ENCODE peak calls at places on chromosomes 5 and 9, in ten cellular contexts. J is AG04450; F is CD4-positive, alpha-beta memory T cell; M is CD8-positive, alpha-beta memory T cell; E is pancreas; R is heart left ventricle; X is right atrium auricular region; I is lung; H is sigmoid colon; B is caudate nucleus. S is an unnamed sample.

GRCh38 chr5:120463026-120463770 is 902 bp upstream of the PRR16 start:
- DNase-seq in J (no peak), F (no peak), M (no peak), E (no peak), R (no peak), X (no peak), I (no peak), H (no peak), B (no peak), S (no peak)

GRCh38 chr5:139181835-139182452 is 16.2 kb downstream of the SIL1 start:
- DNase-seq in J (no peak), F (no peak), M (no peak), E (no peak), R (no peak), X (no peak), I (no peak), H (peak), B (no peak), S (no peak)

GRCh38 chr5:19891658-19892057 is 96.3 kb downstream of the CDH18 start:
- DNase-seq in J (peak), F (no peak), M (no peak), E (no peak), R (no peak), X (no peak), I (no peak), H (no peak), B (no peak), S (no peak)

GRCh38 chr9:38687389-38687842 is 32.5 kb downstream of the FAM240B start:
- DNase-seq in J (no peak), F (peak), M (peak), E (peak), R (peak), X (peak), I (peak), H (peak), B (peak), S (no peak)

GRCh38 chr5:59342181-59342580 is 551.3 kb downstream of the PDE4D start:
- DNase-seq in J (no peak), F (peak), M (no peak), E (no peak), R (no peak), X (no peak), I (no peak), H (no peak), B (no peak), S (no peak)

GRCh38 chr5:8840237-8840636 is 705.6 kb downstream of the SEMA5A start:
- DNase-seq in J (no peak), F (no peak), M (no peak), E (no peak), R (no peak), X (no peak), I (no peak), H (no peak), B (no peak), S (no peak)

GRCh38 chr5:59371525-59372138 is 521.9 kb downstream of the PDE4D start:
- DNase-seq in J (no peak), F (no peak), M (no peak), E (no peak), R (no peak), X (no peak), I (no peak), H (no peak), B (no peak), S (no peak)

GRCh38 chr9:133897675-133898074 is 94.4 kb downstream of the VAV2 start:
- DNase-seq in J (no peak), F (no peak), M (no peak), E (no peak), R (no peak), X (no peak), I (no peak), H (no peak), B (no peak), S (no peak)

GRCh38 chr5:27911216-27911615 is 872.8 kb upstream of the CDH9 start:
- DNase-seq in J (no peak), F (no peak), M (no peak), E (no peak), R (no peak), X (no peak), I (no peak), H (no peak), B (no peak), S (no peak)

GRCh38 chr5:5409151-5409810 is 13.2 kb upstream of the ICE1 start:
- DNase-seq in J (no peak), F (no peak), M (no peak), E (no peak), R (no peak), X (no peak), I (no peak), H (no peak), B (no peak), S (no peak)

GRCh38 chr5:175902013-175902412 is 30.6 kb downstream of the CPLX2 start:
- DNase-seq in J (no peak), F (no peak), M (no peak), E (no peak), R (no peak), X (no peak), I (no peak), H (no peak), B (no peak), S (no peak)

DNA sequence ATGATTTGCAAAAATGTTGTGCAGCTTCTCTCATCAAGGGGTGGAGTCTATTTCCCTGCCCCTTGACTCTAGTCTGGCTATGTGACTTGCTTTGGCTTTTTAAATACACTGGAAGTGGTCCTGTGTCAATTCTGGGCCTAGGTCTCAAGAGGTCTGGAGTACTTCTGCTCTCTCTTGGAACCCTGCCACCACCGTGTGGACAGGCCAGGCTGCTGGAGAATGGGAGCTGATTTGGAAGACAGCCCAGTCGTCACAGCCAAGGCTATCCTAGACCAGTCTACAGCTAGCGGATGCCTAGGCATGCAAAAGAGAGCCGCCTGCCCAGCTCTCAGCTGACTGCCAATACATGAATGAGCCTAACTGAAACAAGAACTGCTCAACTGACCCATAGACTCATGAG is 56.7 kb upstream of the CLINT1 start:
- DNase-seq in J (no peak), F (no peak), M (no peak), E (peak), R (peak), X (peak), I (peak), H (peak), B (peak), S (peak)
- H3K27ac ChIP-seq in J (no peak), F (no peak), M (no peak), E (no peak), R (no peak), X (peak), I (no peak), H (peak), B (no peak), S (no peak)

DNA sequence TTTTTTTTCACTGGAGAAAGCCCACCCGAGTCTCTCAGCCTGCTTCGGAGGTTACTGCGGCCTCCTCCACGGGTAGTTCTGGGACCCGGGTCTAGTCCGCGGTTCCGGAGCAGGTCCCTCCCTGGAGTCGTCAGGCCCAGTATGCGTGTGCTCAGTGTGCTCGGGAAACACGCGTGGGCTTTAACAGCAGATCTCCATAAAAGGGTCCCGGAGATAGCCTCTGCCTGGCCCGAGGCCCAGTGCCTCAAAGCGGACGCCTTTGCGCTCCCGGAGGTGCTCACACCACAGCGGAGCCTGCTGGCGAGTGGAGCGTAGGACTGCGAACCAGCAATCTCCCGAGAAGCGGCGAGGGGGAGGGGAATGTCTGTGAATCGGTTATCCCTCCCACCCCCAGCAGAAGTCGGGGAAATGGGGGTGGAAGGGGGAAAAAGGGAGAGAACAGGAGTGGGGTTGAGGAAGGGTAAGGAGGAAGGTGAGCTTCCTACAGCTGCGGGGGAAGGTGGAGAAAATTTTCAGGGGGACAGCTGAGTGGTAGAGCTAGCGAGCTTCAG is 28.7 kb downstream of the CDKN2A start:
- DNase-seq in J (peak), F (peak), M (peak), E (peak), R (peak), X (no peak), I (peak), H (peak), B (no peak), S (no peak)
- H3K27ac ChIP-seq in J (no peak), F (no peak), M (no peak), E (no peak), R (no peak), X (no peak), I (no peak), H (no peak), B (no peak), S (no peak)

DNA sequence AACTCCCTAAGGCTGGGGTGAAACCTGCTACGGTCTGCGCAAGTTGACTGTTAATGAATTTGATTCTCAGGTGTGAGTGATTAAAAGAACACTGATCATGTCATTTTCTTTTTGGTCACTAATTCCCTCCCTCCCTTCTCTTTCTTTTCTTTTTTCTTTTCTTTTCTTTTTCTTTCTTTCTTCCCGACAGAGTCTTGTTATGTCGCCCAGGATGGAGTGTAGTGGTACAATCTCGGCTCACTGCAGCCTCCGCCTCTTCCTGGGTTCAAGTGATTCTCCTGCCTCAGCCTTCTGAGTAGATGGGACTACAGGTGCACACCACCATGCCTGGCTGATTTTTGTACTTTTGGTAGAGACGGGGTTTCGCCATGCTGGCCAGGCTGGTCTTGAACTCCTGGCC is 2.6 kb downstream of the ANXA1 start:
- DNase-seq in J (no peak), F (no peak), M (no peak), E (no peak), R (no peak), X (no peak), I (no peak), H (no peak), B (no peak), S (no peak)
- H3K27ac ChIP-seq in J (no peak), F (peak), M (peak), E (no peak), R (peak), X (peak), I (peak), H (peak), B (no peak), S (no peak)

GRCh38 chr9:33450747-33451146 is 3.4 kb upstream of the AQP3 start:
- DNase-seq in J (no peak), F (no peak), M (no peak), E (no peak), R (no peak), X (no peak), I (no peak), H (no peak), B (no peak), S (no peak)
- H3K27ac ChIP-seq in J (no peak), F (no peak), M (no peak), E (no peak), R (no peak), X (no peak), I (no peak), H (no peak), B (no peak), S (no peak)

GRCh38 chr9:84879631-84880030 is 210.1 kb downstream of the NTRK2 start:
- DNase-seq in J (no peak), F (no peak), M (no peak), E (no peak), R (no peak), X (no peak), I (no peak), H (no peak), B (no peak), S (no peak)
- H3K27ac ChIP-seq in J (no peak), F (no peak), M (no peak), E (no peak), R (no peak), X (no peak), I (no peak), H (no peak), B (no peak), S (no peak)

DNA sequence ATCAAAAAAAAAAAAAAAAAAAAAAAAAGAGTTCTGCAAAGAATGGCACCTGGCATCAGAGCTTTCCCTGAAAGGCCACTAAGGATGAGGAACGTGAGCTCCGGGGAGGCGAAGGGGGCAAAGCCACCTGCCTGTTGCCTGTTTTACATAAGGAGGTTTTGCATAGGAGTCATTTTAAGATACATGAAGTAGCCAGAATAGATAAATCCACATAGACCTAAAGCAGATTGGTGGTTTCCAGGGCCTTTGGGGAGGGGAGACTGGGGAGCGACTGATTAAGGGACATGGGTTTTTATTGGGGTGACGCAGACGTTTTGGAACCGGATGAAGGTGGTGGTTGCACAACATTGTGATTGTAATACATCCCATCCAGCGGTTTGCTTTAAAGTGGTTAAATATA is 7.1 kb downstream of the NEK6 start:
- DNase-seq in J (no peak), F (no peak), M (no peak), E (no peak), R (no peak), X (no peak), I (no peak), H (no peak), B (no peak), S (no peak)
- H3K27ac ChIP-seq in J (no peak), F (no peak), M (no peak), E (no peak), R (no peak), X (no peak), I (no peak), H (no peak), B (no peak), S (no peak)

GRCh38 chr5:107567901-107568671 is 102.7 kb downstream of the EFNA5 start:
- DNase-seq in J (no peak), F (no peak), M (no peak), E (no peak), R (no peak), X (no peak), I (no peak), H (no peak), B (no peak), S (no peak)
- H3K27ac ChIP-seq in J (no peak), F (no peak), M (no peak), E (no peak), R (no peak), X (no peak), I (no peak), H (no peak), B (no peak), S (no peak)

DNA sequence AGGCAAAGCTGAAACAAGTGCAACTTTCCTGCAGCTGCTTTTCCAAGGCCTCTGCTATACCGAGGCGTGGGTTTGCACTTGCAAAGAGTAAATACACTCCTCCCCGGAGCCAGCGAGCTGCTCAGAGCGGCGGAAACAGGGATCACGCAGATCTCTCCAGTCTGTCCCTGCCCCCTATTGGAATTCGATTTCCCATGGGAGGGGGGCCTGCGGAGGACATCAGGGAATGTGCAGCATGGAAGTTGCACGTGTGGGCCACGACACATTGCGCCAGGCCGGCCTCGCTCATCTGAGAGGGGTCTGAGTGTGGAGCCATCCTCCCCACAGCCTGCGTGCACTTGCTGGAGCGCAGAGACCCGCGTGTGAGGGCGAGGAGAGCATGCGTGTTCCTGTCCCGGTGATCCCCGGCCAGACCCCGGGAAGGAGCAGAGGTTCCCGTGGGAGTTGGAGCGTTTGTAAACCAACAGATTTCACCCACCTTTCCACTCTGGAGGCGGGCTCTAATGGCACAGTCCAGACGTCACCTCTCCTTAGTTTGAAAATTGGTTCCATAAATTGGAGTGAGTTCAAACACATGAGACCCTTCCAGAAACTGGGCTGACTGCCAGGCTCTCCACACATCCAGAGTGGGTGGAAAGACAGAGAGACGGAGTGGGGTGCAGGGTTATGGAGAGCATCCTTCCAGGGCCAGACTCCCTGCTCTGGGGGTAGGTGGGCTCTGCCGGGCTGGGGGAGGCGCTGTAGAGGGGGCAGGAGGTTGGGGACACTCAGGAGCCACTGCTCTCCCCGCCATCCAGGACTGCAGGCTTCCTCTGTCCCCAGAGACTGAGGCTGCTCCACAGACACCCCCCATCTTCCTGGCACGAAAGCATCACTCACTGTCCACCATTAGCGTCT is 104.5 kb upstream of the PHYKPL start:
- DNase-seq in J (no peak), F (no peak), M (no peak), E (no peak), R (peak), X (no peak), I (no peak), H (peak), B (no peak), S (no peak)
- H3K27ac ChIP-seq in J (no peak), F (no peak), M (no peak), E (no peak), R (no peak), X (no peak), I (no peak), H (no peak), B (no peak), S (no peak)

GRCh38 chr9:91134608-91135007 is 227.1 kb downstream of the AUH start:
- DNase-seq in J (no peak), F (no peak), M (no peak), E (no peak), R (no peak), X (no peak), I (no peak), H (no peak), B (no peak), S (no peak)

GRCh38 chr9:91131433-91131839 is 230.3 kb downstream of the AUH start:
- DNase-seq in J (peak), F (peak), M (peak), E (no peak), R (no peak), X (no peak), I (no peak), H (peak), B (no peak), S (no peak)

GRCh38 chr9:91132576-91133073 is 229.1 kb downstream of the AUH start:
- DNase-seq in J (no peak), F (no peak), M (no peak), E (no peak), R (no peak), X (no peak), I (no peak), H (no peak), B (no peak), S (no peak)

GRCh38 chr9:91127653-91128052 is 234.1 kb downstream of the AUH start:
- DNase-seq in J (no peak), F (no peak), M (no peak), E (no peak), R (no peak), X (no peak), I (no peak), H (no peak), B (no peak), S (no peak)

GRCh38 chr9:91130796-91131318 is 230.9 kb downstream of the AUH start:
- DNase-seq in J (no peak), F (no peak), M (no peak), E (no peak), R (no peak), X (no peak), I (no peak), H (no peak), B (no peak), S (no peak)
- H3K27ac ChIP-seq in J (peak), F (no peak), M (no peak), E (no peak), R (no peak), X (no peak), I (no peak), H (no peak), B (no peak), S (no peak)